ENCODE peak calls at places on chromosomes 4 and X, in nine cellular contexts. R is fibroblast of villous mesenchyme, L is transverse colon, P is astrocyte of the spinal cord, T is epithelial cell of esophagus, J is mesothelial cell of epicardium, N is lower lobe of right lung, G is cardiac muscle cell, B is PC-3. Z is an unnamed sample.

GRCh38 chr4:95289028-95289634 is 259.6 kb downstream of the UNC5C start:
- DNase-seq in P (peak), J (no peak), T (peak), N (no peak), R (peak), B (peak), L (no peak), G (peak), Z (no peak)

GRCh38 chrX:49988128-49988527 is 65.7 kb downstream of the CLCN5 start:
- DNase-seq in N (no peak), G (no peak), T (no peak), L (no peak), R (no peak), P (no peak), B (peak), J (no peak), Z (no peak)

GRCh38 chr4:186942745-186943606 is 219.3 kb upstream of the FAT1 start:
- DNase-seq in T (no peak), B (no peak), R (peak), P (peak), G (peak), L (no peak), N (no peak), J (no peak), Z (no peak)

GRCh38 chr4:156971168-156971601 is 414 bp downstream of the PDGFC start:
- DNase-seq in P (no peak), L (peak), R (no peak), G (no peak), N (peak), T (no peak), J (peak), B (no peak), Z (peak)

GRCh38 chr4:126859314-126859713 is 773.4 kb upstream of the INTU start:
- DNase-seq in G (no peak), N (no peak), P (no peak), L (no peak), J (no peak), B (no peak), T (no peak), R (no peak), Z (no peak)

GRCh38 chrX:69028006-69028760 is 137.1 kb downstream of the PJA1 start:
- DNase-seq in G (no peak), J (no peak), L (no peak), T (no peak), N (no peak), B (no peak), P (no peak), R (no peak), Z (no peak)

GRCh38 chr4:83024233-83024632 is 10.8 kb upstream of the COPS4 start:
- DNase-seq in L (no peak), P (no peak), B (no peak), T (no peak), G (no peak), N (no peak), R (no peak), J (no peak), Z (no peak)

GRCh38 chrX:41828821-41829220 is 94.5 kb downstream of the CASK start:
- DNase-seq in N (no peak), P (no peak), R (no peak), B (no peak), J (no peak), T (no peak), L (no peak), G (no peak), Z (no peak)

GRCh38 chr4:159498371-159499115 is 395.7 kb downstream of the RAPGEF2 start:
- DNase-seq in N (no peak), G (no peak), B (no peak), T (no peak), P (no peak), L (no peak), J (no peak), R (no peak), Z (no peak)

GRCh38 chr4:105548483-105548882 is 3.9 kb upstream of the ARHGEF38 start:
- DNase-seq in P (peak), J (no peak), T (peak), N (no peak), G (no peak), R (no peak), L (no peak), B (peak), Z (no peak)

GRCh38 chr4:80266902-80267380 is 477 bp downstream of the FGF5 start:
- DNase-seq in T (peak), J (no peak), B (peak), G (peak), R (peak), N (no peak), L (no peak), P (peak), Z (peak)

GRCh38 chr4:132513491-132513890 is 635.6 kb upstream of the PCDH10 start:
- DNase-seq in J (no peak), G (no peak), P (no peak), T (peak), R (no peak), B (no peak), N (no peak), L (no peak), Z (no peak)

GRCh38 chrX:10047133-10047532 is 80.0 kb downstream of the CLDN34 start:
- DNase-seq in P (no peak), N (no peak), J (no peak), G (no peak), B (no peak), L (no peak), R (no peak), T (no peak), Z (no peak)

GRCh38 chr4:789571-790465 is 36.1 kb downstream of the CPLX1 start:
- DNase-seq in B (no peak), L (peak), N (peak), T (no peak), R (no peak), P (no peak), G (no peak), J (no peak), Z (peak)

GRCh38 chr4:145351162-145351561 is 130.5 kb upstream of the SMAD1 start:
- DNase-seq in B (no peak), N (no peak), R (no peak), L (no peak), T (peak), P (no peak), G (no peak), J (no peak), Z (no peak)
- TF ChIP-seq CTCF in B (no peak), N (no peak), R (no peak), L (no peak), T (no peak), P (no peak), G (no peak), J (no peak), Z (no peak)

GRCh38 chrX:19540076-19540475 is 24.8 kb upstream of the MAP3K15 start:
- DNase-seq in P (no peak), T (no peak), J (no peak), R (no peak), L (no peak), G (no peak), N (no peak), B (no peak), Z (no peak)

GRCh38 chrX:19532709-19533108 is 17.4 kb upstream of the MAP3K15 start:
- DNase-seq in N (no peak), P (no peak), T (no peak), B (no peak), L (no peak), J (no peak), G (no peak), R (no peak), Z (no peak)

GRCh38 chrX:19541196-19541595 is 25.9 kb upstream of the MAP3K15 start:
- DNase-seq in P (no peak), R (no peak), T (no peak), N (no peak), B (no peak), G (no peak), L (no peak), J (no peak), Z (no peak)

GRCh38 chrX:19539665-19540064 is 24.4 kb upstream of the MAP3K15 start:
- DNase-seq in B (no peak), R (no peak), N (no peak), J (no peak), G (no peak), L (no peak), T (no peak), P (no peak), Z (no peak)

DNA sequence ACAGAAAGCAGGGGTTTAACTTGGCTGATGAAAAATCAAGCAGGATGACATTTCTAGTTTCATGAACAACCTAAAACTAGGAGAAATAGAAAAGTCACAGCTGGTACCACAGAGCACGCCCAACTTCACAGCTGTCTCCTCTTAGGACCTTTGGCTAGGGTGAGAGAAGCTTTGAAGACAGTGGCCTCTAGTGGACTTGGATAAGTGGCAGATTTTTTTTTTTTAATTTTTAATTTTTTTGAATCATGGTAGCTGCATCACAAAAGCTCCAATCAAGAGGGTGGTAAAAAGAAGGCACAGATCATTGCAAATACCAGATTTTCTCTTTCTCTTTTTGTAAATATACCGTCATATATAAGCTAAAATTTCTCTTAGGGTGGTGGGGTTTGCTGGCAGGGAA is 20.2 kb upstream of the MAP3K15 start:
- DNase-seq in J (no peak), R (peak), N (no peak), P (peak), T (peak), L (no peak), B (peak), G (peak), Z (no peak)
- TF ChIP-seq CTCF in J (no peak), R (peak), N (no peak), P (peak), T (peak), L (no peak), B (peak), G (peak), Z (peak)

GRCh38 chrX:25206761-25207160 is 191.0 kb upstream of the ARX start:
- DNase-seq in J (no peak), L (no peak), T (peak), R (no peak), P (peak), N (no peak), B (peak), G (no peak), Z (no peak)
- TF ChIP-seq CTCF in J (no peak), L (no peak), T (no peak), R (no peak), P (no peak), N (no peak), B (no peak), G (no peak), Z (no peak)

DNA sequence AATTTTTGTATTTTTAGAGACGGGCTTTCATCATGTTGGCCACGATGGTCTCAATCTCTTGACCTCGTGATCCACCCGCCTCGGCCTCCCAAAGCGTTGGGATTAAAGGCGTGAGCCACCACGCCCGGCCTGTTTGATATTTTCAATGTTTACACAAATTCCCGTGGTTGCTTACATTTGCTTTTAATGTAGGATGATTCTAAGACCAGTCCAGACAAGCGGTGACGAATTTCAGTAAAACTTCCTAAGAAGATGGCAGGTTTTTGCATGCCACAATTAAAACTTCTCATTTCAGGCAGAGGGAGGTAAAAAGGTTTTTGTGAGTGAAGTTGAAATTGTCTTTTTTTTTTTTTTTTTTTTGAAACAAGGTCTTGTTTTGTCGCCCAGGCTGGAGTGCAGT is 41.4 kb upstream of the RBPJ start:
- DNase-seq in N (no peak), R (peak), G (no peak), J (no peak), B (no peak), L (no peak), T (peak), P (no peak), Z (no peak)
- TF ChIP-seq CTCF in N (no peak), R (no peak), G (no peak), J (no peak), B (no peak), L (no peak), T (no peak), P (no peak), Z (no peak)

GRCh38 chr4:119212251-119212963 is at the start of gene USP53:
- DNase-seq in R (peak), L (peak), T (peak), B (peak), N (peak), J (peak), P (peak), G (peak), Z (peak)
- TF ChIP-seq CTCF in R (no peak), L (peak), T (peak), B (no peak), N (no peak), J (no peak), P (no peak), G (no peak), Z (no peak)

GRCh38 chr4:87117051-87117729 is 103.2 kb downstream of the KLHL8 start:
- DNase-seq in B (no peak), T (no peak), L (no peak), G (no peak), J (no peak), N (no peak), R (no peak), P (no peak), Z (no peak)

GRCh38 chr4:87112063-87112462 is 108.4 kb downstream of the KLHL8 start:
- DNase-seq in L (no peak), G (peak), N (no peak), R (peak), J (no peak), P (no peak), B (no peak), T (no peak), Z (no peak)

GRCh38 chr4:87116230-87116629 is 104.2 kb downstream of the KLHL8 start:
- DNase-seq in L (no peak), P (peak), N (no peak), J (no peak), R (no peak), B (no peak), G (no peak), T (no peak), Z (no peak)

GRCh38 chr4:87117730-87118075 is 102.7 kb downstream of the KLHL8 start:
- DNase-seq in J (no peak), N (no peak), G (no peak), T (no peak), P (no peak), R (no peak), B (no peak), L (no peak), Z (no peak)

DNA sequence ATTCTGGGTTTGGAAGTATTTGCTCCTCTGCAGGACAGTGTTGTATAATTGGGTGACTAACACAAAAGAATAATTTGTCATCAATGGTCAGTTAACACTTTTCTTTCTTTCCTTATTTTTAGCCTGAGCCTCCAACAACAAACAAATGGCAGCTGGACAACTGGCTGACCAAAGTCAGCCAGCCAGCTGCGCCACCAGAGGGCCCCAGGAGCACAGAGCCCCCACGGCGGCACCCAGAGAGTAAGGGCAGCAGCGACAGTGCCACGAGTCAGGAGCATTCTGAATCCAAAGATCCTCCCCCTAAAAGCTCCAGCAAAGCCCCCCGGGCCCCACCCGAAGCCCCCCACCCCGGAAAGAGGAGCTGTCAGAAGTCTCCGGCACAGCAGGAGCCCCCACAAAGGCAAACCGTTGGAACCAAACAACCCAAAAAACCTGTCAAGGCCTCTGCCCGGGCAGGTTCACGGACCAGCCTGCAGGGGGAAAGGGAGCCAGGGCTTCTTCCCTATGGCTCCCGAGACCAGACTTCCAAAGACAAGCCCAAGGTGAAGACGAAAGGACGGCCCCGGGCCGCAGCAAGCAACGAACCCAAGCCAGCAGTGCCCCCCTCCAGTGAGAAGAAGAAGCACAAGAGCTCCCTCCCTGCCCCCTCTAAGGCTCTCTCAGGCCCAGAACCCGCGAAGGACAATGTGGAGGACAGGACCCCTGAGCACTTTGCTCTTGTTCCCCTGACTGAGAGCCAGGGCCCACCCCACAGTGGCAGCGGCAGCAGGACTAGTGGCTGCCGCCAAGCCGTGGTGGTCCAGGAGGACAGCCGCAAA is 106.0 kb downstream of the KLHL8 start:
- DNase-seq in N (no peak), R (no peak), G (no peak), P (no peak), L (no peak), T (no peak), B (no peak), J (no peak), Z (no peak)
- TF ChIP-seq CTCF in N (no peak), R (no peak), G (peak), P (peak), L (no peak), T (no peak), B (peak), J (no peak), Z (no peak)